ENCODE peak calls at places on chromosomes 16 and 17, in nine cellular contexts. One of them, this sample, is unnamed.

GRCh38 chr17:1229354-1229890 is 40.8 kb upstream of the BHLHA9 start:
- DNase-seq in esophagus squamous epithelium: no peak
- DNase-seq in testis: peak
- DNase-seq in H1: peak
- DNase-seq in sigmoid colon: peak
- DNase-seq in heart left ventricle: peak
- DNase-seq in A549: peak
- DNase-seq in K562: peak
- DNase-seq in stomach: peak
- DNase-seq in this sample: peak

GRCh38 chr17:45302649-45303173 is 14.1 kb downstream of the MAP3K14 start:
- DNase-seq in esophagus squamous epithelium: no peak
- DNase-seq in testis: peak
- DNase-seq in H1: no peak
- DNase-seq in sigmoid colon: no peak
- DNase-seq in heart left ventricle: peak
- DNase-seq in A549: no peak
- DNase-seq in K562: no peak
- DNase-seq in stomach: no peak
- DNase-seq in this sample: peak

GRCh38 chr16:89670496-89671431 is 13.1 kb downstream of the SPATA33 start:
- DNase-seq in esophagus squamous epithelium: no peak
- DNase-seq in testis: no peak
- DNase-seq in H1: no peak
- DNase-seq in sigmoid colon: no peak
- DNase-seq in heart left ventricle: no peak
- DNase-seq in A549: no peak
- DNase-seq in K562: no peak
- DNase-seq in stomach: no peak
- DNase-seq in this sample: no peak

GRCh38 chr17:49361902-49362722 is at the start of gene ZNF652:
- DNase-seq in esophagus squamous epithelium: peak
- DNase-seq in testis: peak
- DNase-seq in H1: peak
- DNase-seq in sigmoid colon: peak
- DNase-seq in heart left ventricle: peak
- DNase-seq in A549: peak
- DNase-seq in K562: peak
- DNase-seq in stomach: peak
- DNase-seq in this sample: peak

GRCh38 chr16:67666032-67666537 is 465 bp downstream of the ENKD1 start:
- DNase-seq in esophagus squamous epithelium: no peak
- DNase-seq in testis: no peak
- DNase-seq in H1: peak
- DNase-seq in sigmoid colon: peak
- DNase-seq in heart left ventricle: peak
- DNase-seq in A549: no peak
- DNase-seq in K562: peak
- DNase-seq in stomach: no peak
- DNase-seq in this sample: no peak

GRCh38 chr16:15041260-15042011 is 14.4 kb downstream of the NTAN1 start:
- DNase-seq in esophagus squamous epithelium: no peak
- DNase-seq in testis: peak
- DNase-seq in H1: no peak
- DNase-seq in sigmoid colon: peak
- DNase-seq in heart left ventricle: peak
- DNase-seq in A549: no peak
- DNase-seq in K562: peak
- DNase-seq in stomach: peak
- DNase-seq in this sample: peak

GRCh38 chr16:85372627-85373372 is 240.3 kb upstream of the GSE1 start:
- DNase-seq in esophagus squamous epithelium: no peak
- DNase-seq in testis: no peak
- DNase-seq in H1: no peak
- DNase-seq in sigmoid colon: peak
- DNase-seq in heart left ventricle: no peak
- DNase-seq in A549: no peak
- DNase-seq in K562: peak
- DNase-seq in stomach: peak
- DNase-seq in this sample: no peak

GRCh38 chr16:19522369-19523159 is 666 bp upstream of the GDE1 start:
- DNase-seq in esophagus squamous epithelium: no peak
- DNase-seq in testis: no peak
- DNase-seq in H1: no peak
- DNase-seq in sigmoid colon: no peak
- DNase-seq in heart left ventricle: no peak
- DNase-seq in A549: no peak
- DNase-seq in K562: no peak
- DNase-seq in stomach: no peak
- DNase-seq in this sample: no peak

GRCh38 chr17:2867441-2868424 is 71.5 kb downstream of the RAP1GAP2 start:
- DNase-seq in esophagus squamous epithelium: no peak
- DNase-seq in testis: no peak
- DNase-seq in H1: peak
- DNase-seq in sigmoid colon: no peak
- DNase-seq in heart left ventricle: no peak
- DNase-seq in A549: no peak
- DNase-seq in K562: no peak
- DNase-seq in stomach: no peak
- DNase-seq in this sample: no peak

GRCh38 chr17:64236827-64237403 is 26.1 kb downstream of the TEX2 start:
- DNase-seq in esophagus squamous epithelium: no peak
- DNase-seq in testis: no peak
- DNase-seq in H1: no peak
- DNase-seq in sigmoid colon: no peak
- DNase-seq in heart left ventricle: no peak
- DNase-seq in A549: peak
- DNase-seq in K562: no peak
- DNase-seq in stomach: no peak
- DNase-seq in this sample: no peak

GRCh38 chr17:413016-413350 is 60.4 kb upstream of the RPH3AL start:
- DNase-seq in esophagus squamous epithelium: no peak
- DNase-seq in testis: no peak
- DNase-seq in H1: no peak
- DNase-seq in sigmoid colon: peak
- DNase-seq in heart left ventricle: no peak
- DNase-seq in A549: no peak
- DNase-seq in K562: no peak
- DNase-seq in stomach: no peak
- DNase-seq in this sample: no peak

GRCh38 chr17:48841395-48841831 is 10.6 kb downstream of the CALCOCO2 start:
- DNase-seq in esophagus squamous epithelium: no peak
- DNase-seq in testis: peak
- DNase-seq in H1: no peak
- DNase-seq in sigmoid colon: no peak
- DNase-seq in heart left ventricle: no peak
- DNase-seq in A549: no peak
- DNase-seq in K562: no peak
- DNase-seq in stomach: no peak
- DNase-seq in this sample: peak

GRCh38 chr17:35132816-35133550 is 9.1 kb downstream of the NLE1 start:
- DNase-seq in esophagus squamous epithelium: no peak
- DNase-seq in testis: no peak
- DNase-seq in H1: no peak
- DNase-seq in sigmoid colon: no peak
- DNase-seq in heart left ventricle: no peak
- DNase-seq in A549: no peak
- DNase-seq in K562: no peak
- DNase-seq in stomach: no peak
- DNase-seq in this sample: no peak

DNA sequence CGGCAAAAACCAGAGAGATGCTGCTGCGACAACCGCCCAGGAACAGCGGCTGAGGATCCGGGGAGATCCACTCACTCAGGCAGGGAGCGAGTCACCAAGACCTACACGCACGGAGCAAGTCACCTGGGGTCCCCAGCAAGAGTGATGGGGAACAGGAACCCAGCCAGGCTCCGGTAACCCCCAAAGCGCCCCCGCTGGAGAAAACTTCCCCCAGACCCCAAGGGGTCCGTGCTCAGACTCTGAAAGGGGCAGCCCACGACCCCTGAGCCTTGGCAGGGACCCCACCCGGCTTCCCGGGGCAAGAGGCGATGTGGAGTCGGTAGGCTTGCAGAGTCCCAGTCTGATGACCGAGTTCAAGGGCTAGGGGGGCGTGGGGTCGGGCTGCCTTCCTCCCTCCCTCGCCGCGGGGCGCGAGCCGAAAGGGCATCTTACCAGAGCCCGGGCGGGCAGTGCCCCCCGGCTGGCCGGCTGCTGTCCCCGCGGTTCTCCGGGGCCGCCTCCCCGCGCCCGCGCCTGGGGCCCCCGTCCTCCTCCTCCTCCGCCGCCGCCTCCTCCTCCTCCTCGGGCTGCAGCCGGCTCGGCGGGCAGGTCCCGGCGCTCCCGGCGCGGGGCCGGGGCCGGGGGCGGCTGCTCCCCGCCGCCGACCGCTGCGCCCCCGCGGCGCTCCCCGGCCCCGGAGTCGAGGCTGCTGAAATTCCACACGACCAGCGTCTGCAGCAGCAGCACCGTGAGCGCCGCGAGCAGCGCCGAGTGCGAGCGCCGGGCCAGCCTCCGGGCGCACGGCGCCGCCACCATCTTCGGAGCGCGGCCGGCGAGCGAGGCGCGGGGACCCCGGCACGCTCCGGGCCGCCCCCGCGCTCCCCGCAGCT is 524 bp downstream of the XYLT1 start:
- DNase-seq in esophagus squamous epithelium: no peak
- DNase-seq in testis: no peak
- DNase-seq in H1: peak
- DNase-seq in sigmoid colon: no peak
- DNase-seq in heart left ventricle: no peak
- DNase-seq in A549: peak
- DNase-seq in K562: no peak
- DNase-seq in stomach: no peak
- DNase-seq in this sample: peak
- H3K27ac ChIP-seq in esophagus squamous epithelium: peak
- H3K27ac ChIP-seq in testis: peak
- H3K27ac ChIP-seq in H1: no peak
- H3K27ac ChIP-seq in sigmoid colon: peak
- H3K27ac ChIP-seq in heart left ventricle: peak
- H3K27ac ChIP-seq in A549: peak
- H3K27ac ChIP-seq in K562: no peak
- H3K27ac ChIP-seq in stomach: peak
- H3K27ac ChIP-seq in this sample: peak

GRCh38 chr17:7856840-7857723 is at the start of gene NAA38:
- DNase-seq in esophagus squamous epithelium: peak
- DNase-seq in testis: peak
- DNase-seq in H1: peak
- DNase-seq in sigmoid colon: peak
- DNase-seq in heart left ventricle: peak
- DNase-seq in A549: peak
- DNase-seq in K562: peak
- DNase-seq in stomach: peak
- DNase-seq in this sample: peak
- TF ChIP-seq POLR2A in esophagus squamous epithelium: peak
- TF ChIP-seq POLR2A in testis: no peak
- TF ChIP-seq POLR2A in H1: no peak
- TF ChIP-seq POLR2A in sigmoid colon: peak
- TF ChIP-seq POLR2A in heart left ventricle: no peak
- TF ChIP-seq POLR2A in A549: peak
- TF ChIP-seq POLR2A in K562: peak
- TF ChIP-seq POLR2A in stomach: no peak
- TF ChIP-seq POLR2A in this sample: no peak

GRCh38 chr16:83802135-83802534 is 5.6 kb upstream of the HSBP1 start:
- DNase-seq in esophagus squamous epithelium: no peak
- DNase-seq in testis: no peak
- DNase-seq in H1: no peak
- DNase-seq in sigmoid colon: no peak
- DNase-seq in heart left ventricle: no peak
- DNase-seq in A549: no peak
- DNase-seq in K562: no peak
- DNase-seq in stomach: no peak
- DNase-seq in this sample: no peak
- H3K27ac ChIP-seq in esophagus squamous epithelium: peak
- H3K27ac ChIP-seq in testis: no peak
- H3K27ac ChIP-seq in H1: peak
- H3K27ac ChIP-seq in sigmoid colon: no peak
- H3K27ac ChIP-seq in heart left ventricle: no peak
- H3K27ac ChIP-seq in A549: no peak
- H3K27ac ChIP-seq in K562: no peak
- H3K27ac ChIP-seq in stomach: peak
- H3K27ac ChIP-seq in this sample: peak

DNA sequence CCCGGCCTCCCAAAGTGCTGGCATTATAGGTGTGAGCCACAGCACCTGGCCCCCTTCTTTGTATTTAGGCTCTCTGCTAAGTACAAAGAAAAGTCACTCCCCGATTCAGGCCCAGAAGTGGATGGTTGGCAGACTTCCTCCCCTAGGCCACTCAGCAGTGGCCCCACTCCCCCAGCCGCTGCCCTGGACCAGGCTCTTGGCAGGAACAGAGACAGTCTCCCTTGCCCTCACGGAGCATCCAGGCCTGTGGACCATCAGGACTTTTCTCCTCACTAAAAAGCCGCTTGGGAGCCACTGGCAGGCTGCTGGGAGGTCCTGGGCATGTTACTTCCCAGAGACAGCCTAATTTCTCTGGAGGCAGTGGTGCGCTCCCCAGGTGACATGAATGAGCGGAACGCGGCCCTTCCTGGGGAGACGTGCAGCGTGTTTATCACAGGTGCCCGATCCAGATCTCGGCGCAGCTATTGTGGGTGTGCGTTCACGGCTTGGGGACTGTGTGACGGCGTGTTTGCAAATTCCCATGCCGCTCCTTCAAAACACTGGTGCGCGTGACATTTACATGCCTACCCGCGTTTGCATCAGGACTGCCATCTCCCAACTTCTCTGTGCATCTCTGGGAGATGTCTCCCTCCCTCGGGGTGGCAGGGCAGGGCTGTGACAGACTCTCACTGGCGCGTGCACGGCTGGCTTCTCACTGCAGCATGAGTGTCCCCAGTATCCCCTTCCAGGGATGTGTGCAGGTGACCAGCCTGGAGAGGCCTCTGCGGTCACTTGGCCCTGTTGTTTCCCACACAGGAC is 16.6 kb downstream of the WSCD1 start:
- DNase-seq in esophagus squamous epithelium: no peak
- DNase-seq in testis: no peak
- DNase-seq in H1: no peak
- DNase-seq in sigmoid colon: no peak
- DNase-seq in heart left ventricle: no peak
- DNase-seq in A549: no peak
- DNase-seq in K562: no peak
- DNase-seq in stomach: no peak
- DNase-seq in this sample: no peak
- TF ChIP-seq POLR2A in esophagus squamous epithelium: no peak
- TF ChIP-seq POLR2A in testis: no peak
- TF ChIP-seq POLR2A in H1: no peak
- TF ChIP-seq POLR2A in sigmoid colon: no peak
- TF ChIP-seq POLR2A in heart left ventricle: no peak
- TF ChIP-seq POLR2A in A549: no peak
- TF ChIP-seq POLR2A in K562: no peak
- TF ChIP-seq POLR2A in stomach: no peak
- TF ChIP-seq POLR2A in this sample: no peak

DNA sequence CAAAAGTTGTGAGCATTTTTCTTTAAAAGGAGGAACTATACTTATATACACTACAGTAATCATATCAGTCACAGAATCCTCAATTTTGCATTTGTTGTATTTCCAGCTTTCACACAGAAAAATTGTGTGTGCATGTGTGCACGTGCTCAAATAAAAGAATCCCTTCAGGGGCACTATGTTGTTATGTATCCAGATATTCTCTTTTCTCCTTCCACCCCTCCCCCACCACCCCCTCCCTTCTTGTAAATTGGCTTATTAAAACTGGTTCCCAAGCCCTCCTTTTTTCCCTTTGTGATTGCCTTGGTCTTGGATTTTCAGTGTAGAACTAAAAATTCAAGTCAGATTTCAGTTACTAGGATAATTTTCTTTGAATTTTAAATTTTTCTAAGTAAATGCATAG is 86.4 kb downstream of the WNT3 start:
- DNase-seq in esophagus squamous epithelium: no peak
- DNase-seq in testis: no peak
- DNase-seq in H1: no peak
- DNase-seq in sigmoid colon: no peak
- DNase-seq in heart left ventricle: no peak
- DNase-seq in A549: no peak
- DNase-seq in K562: no peak
- DNase-seq in stomach: no peak
- DNase-seq in this sample: no peak
- H3K27ac ChIP-seq in esophagus squamous epithelium: no peak
- H3K27ac ChIP-seq in testis: no peak
- H3K27ac ChIP-seq in H1: no peak
- H3K27ac ChIP-seq in sigmoid colon: no peak
- H3K27ac ChIP-seq in heart left ventricle: no peak
- H3K27ac ChIP-seq in A549: no peak
- H3K27ac ChIP-seq in K562: no peak
- H3K27ac ChIP-seq in stomach: no peak
- H3K27ac ChIP-seq in this sample: no peak

This sample was measured in Peyer's patch.